ENCODE peak calls at places on chromosome 9, in nine cellular contexts. T, K, X, J, N, P, E, M and Z are unnamed samples.

GRCh38 chr9:38277601-38278200 is 114.8 kb upstream of the ALDH1B1 start:
- DNase-seq in X (no peak), K (peak), E (no peak), P (no peak), T (no peak), M (no peak), N (no peak), J (no peak), Z (no peak)

GRCh38 chr9:99762470-99762869 is 59.2 kb upstream of the NR4A3 start:
- DNase-seq in J (no peak), K (no peak), M (peak), E (no peak), P (no peak), N (no peak), T (no peak), X (no peak), Z (no peak)

GRCh38 chr9:128575469-128575868 is 23.1 kb downstream of the SPTAN1 start:
- DNase-seq in T (no peak), M (no peak), X (no peak), N (no peak), J (no peak), P (no peak), K (no peak), E (peak), Z (no peak)

GRCh38 chr9:117034862-117035261 is 347.8 kb downstream of the TRIM32 start:
- DNase-seq in N (no peak), X (no peak), M (peak), K (peak), P (no peak), J (no peak), E (no peak), T (no peak), Z (no peak)

GRCh38 chr9:4594545-4594944 is 67.5 kb upstream of the PLPP6 start:
- DNase-seq in E (no peak), X (no peak), K (no peak), N (no peak), J (no peak), T (no peak), M (no peak), P (no peak), Z (no peak)

GRCh38 chr9:109250311-109250741 is 70.5 kb downstream of the EPB41L4B start:
- DNase-seq in X (no peak), N (no peak), K (no peak), J (no peak), T (peak), P (no peak), E (no peak), M (no peak), Z (no peak)

GRCh38 chr9:107158321-107158720 is 124.8 kb upstream of the RAD23B start:
- DNase-seq in X (no peak), N (no peak), J (no peak), K (peak), P (no peak), M (no peak), T (no peak), E (peak), Z (no peak)

GRCh38 chr9:109640232-109641078 is 139.5 kb upstream of the PALM2AKAP2 start:
- DNase-seq in X (no peak), N (no peak), E (no peak), T (peak), M (no peak), P (no peak), K (no peak), J (peak), Z (no peak)